ENCODE peak calls at places on chromosomes 5 and 9, in five cellular contexts. One of them, this sample, is unnamed.

GRCh38 chr9:84953797-84954695 is 284.5 kb downstream of the NTRK2 start:
- DNase-seq in stomach: peak
- DNase-seq in ecto neural progenitor cell: peak
- DNase-seq in astrocyte of the spinal cord: peak
- DNase-seq in spleen: peak
- DNase-seq in this sample: peak

GRCh38 chr5:72187388-72188070 is 80.3 kb downstream of the MAP1B start:
- DNase-seq in stomach: no peak
- DNase-seq in ecto neural progenitor cell: no peak
- DNase-seq in spleen: no peak
- DNase-seq in astrocyte of the spinal cord: no peak
- DNase-seq in this sample: no peak

GRCh38 chr9:19938990-19939736 is 150.3 kb upstream of the SLC24A2 start:
- DNase-seq in astrocyte of the spinal cord: no peak
- DNase-seq in spleen: no peak
- DNase-seq in ecto neural progenitor cell: no peak
- DNase-seq in stomach: no peak
- DNase-seq in this sample: no peak

GRCh38 chr5:37916525-37916924 is 76.7 kb upstream of the GDNF start:
- DNase-seq in spleen: no peak
- DNase-seq in astrocyte of the spinal cord: no peak
- DNase-seq in stomach: no peak
- DNase-seq in ecto neural progenitor cell: no peak
- DNase-seq in this sample: no peak

GRCh38 chr9:3863114-3863528 is 337.3 kb upstream of the RFX3 start:
- DNase-seq in stomach: no peak
- DNase-seq in ecto neural progenitor cell: no peak
- DNase-seq in spleen: no peak
- DNase-seq in astrocyte of the spinal cord: peak
- DNase-seq in this sample: peak

GRCh38 chr9:128105538-128106175 is 21.9 kb downstream of the PTGES2 start:
- DNase-seq in ecto neural progenitor cell: no peak
- DNase-seq in spleen: peak
- DNase-seq in astrocyte of the spinal cord: no peak
- DNase-seq in stomach: no peak
- DNase-seq in this sample: no peak

GRCh38 chr9:37555786-37556185 is 20.4 kb downstream of the FBXO10 start:
- DNase-seq in astrocyte of the spinal cord: peak
- DNase-seq in ecto neural progenitor cell: no peak
- DNase-seq in spleen: no peak
- DNase-seq in stomach: no peak
- DNase-seq in this sample: no peak

GRCh38 chr5:135236187-135236835 is 162.7 kb downstream of the MACROH2A1 start:
- DNase-seq in stomach: peak
- DNase-seq in ecto neural progenitor cell: peak
- DNase-seq in astrocyte of the spinal cord: no peak
- DNase-seq in spleen: peak
- DNase-seq in this sample: no peak

GRCh38 chr5:30498972-30499371 is 694.5 kb upstream of the CDH6 start:
- DNase-seq in spleen: no peak
- DNase-seq in stomach: no peak
- DNase-seq in astrocyte of the spinal cord: no peak
- DNase-seq in ecto neural progenitor cell: no peak
- DNase-seq in this sample: no peak

GRCh38 chr9:81183763-81184162 is 505.6 kb downstream of the TLE1 start:
- DNase-seq in astrocyte of the spinal cord: peak
- DNase-seq in spleen: no peak
- DNase-seq in stomach: no peak
- DNase-seq in ecto neural progenitor cell: no peak
- DNase-seq in this sample: no peak

GRCh38 chr5:68421667-68422220 is 206.2 kb downstream of the PIK3R1 start:
- DNase-seq in ecto neural progenitor cell: no peak
- DNase-seq in spleen: no peak
- DNase-seq in stomach: no peak
- DNase-seq in astrocyte of the spinal cord: no peak
- DNase-seq in this sample: no peak

GRCh38 chr5:58184910-58185309 is 275.0 kb downstream of the PLK2 start:
- DNase-seq in stomach: no peak
- DNase-seq in ecto neural progenitor cell: no peak
- DNase-seq in spleen: no peak
- DNase-seq in astrocyte of the spinal cord: peak
- DNase-seq in this sample: peak

GRCh38 chr5:115842089-115842881 is 550 bp downstream of the AP3S1 start:
- DNase-seq in ecto neural progenitor cell: peak
- DNase-seq in astrocyte of the spinal cord: peak
- DNase-seq in stomach: no peak
- DNase-seq in spleen: no peak
- DNase-seq in this sample: peak

GRCh38 chr9:113519401-113520108 is 56.0 kb downstream of the RGS3 start:
- DNase-seq in ecto neural progenitor cell: no peak
- DNase-seq in stomach: no peak
- DNase-seq in spleen: no peak
- DNase-seq in astrocyte of the spinal cord: peak
- DNase-seq in this sample: peak

GRCh38 chr9:77750284-77750683 is 102.2 kb upstream of the GNA14 start:
- DNase-seq in stomach: no peak
- DNase-seq in ecto neural progenitor cell: no peak
- DNase-seq in spleen: no peak
- DNase-seq in astrocyte of the spinal cord: no peak
- DNase-seq in this sample: peak

GRCh38 chr5:3657364-3658003 is 61.9 kb downstream of the IRX1 start:
- DNase-seq in astrocyte of the spinal cord: no peak
- DNase-seq in stomach: no peak
- DNase-seq in spleen: no peak
- DNase-seq in ecto neural progenitor cell: no peak
- DNase-seq in this sample: no peak

GRCh38 chr9:76082062-76082461 is 191.6 kb downstream of the PCSK5 start:
- DNase-seq in astrocyte of the spinal cord: no peak
- DNase-seq in spleen: no peak
- DNase-seq in ecto neural progenitor cell: no peak
- DNase-seq in stomach: no peak
- DNase-seq in this sample: no peak

GRCh38 chr9:78365979-78366697 is 69.2 kb downstream of the PSAT1 start:
- DNase-seq in ecto neural progenitor cell: no peak
- DNase-seq in spleen: no peak
- DNase-seq in stomach: no peak
- DNase-seq in astrocyte of the spinal cord: peak
- DNase-seq in this sample: peak

GRCh38 chr9:136157477-136158265 is 39.0 kb upstream of the TMEM250 start:
- DNase-seq in stomach: no peak
- DNase-seq in astrocyte of the spinal cord: no peak
- DNase-seq in spleen: no peak
- DNase-seq in ecto neural progenitor cell: no peak
- DNase-seq in this sample: peak

GRCh38 chr5:139294372-139295165 is 1.0 kb downstream of the MATR3 start:
- DNase-seq in ecto neural progenitor cell: peak
- DNase-seq in stomach: peak
- DNase-seq in astrocyte of the spinal cord: peak
- DNase-seq in spleen: peak
- DNase-seq in this sample: peak

GRCh38 chr9:76101472-76101871 is 211.0 kb downstream of the PCSK5 start:
- DNase-seq in astrocyte of the spinal cord: no peak
- DNase-seq in spleen: no peak
- DNase-seq in ecto neural progenitor cell: no peak
- DNase-seq in stomach: no peak
- DNase-seq in this sample: no peak

GRCh38 chr9:98764351-98764750 is 32.0 kb downstream of the ANKS6 start:
- DNase-seq in spleen: no peak
- DNase-seq in ecto neural progenitor cell: no peak
- DNase-seq in stomach: no peak
- DNase-seq in astrocyte of the spinal cord: peak
- DNase-seq in this sample: no peak

GRCh38 chr9:98190757-98191105 is 1.7 kb downstream of the CORO2A start:
- DNase-seq in astrocyte of the spinal cord: no peak
- DNase-seq in ecto neural progenitor cell: no peak
- DNase-seq in stomach: no peak
- DNase-seq in spleen: no peak
- DNase-seq in this sample: no peak

GRCh38 chr9:113669523-113670115 is 206.1 kb downstream of the RGS3 start:
- DNase-seq in astrocyte of the spinal cord: no peak
- DNase-seq in spleen: no peak
- DNase-seq in stomach: no peak
- DNase-seq in ecto neural progenitor cell: no peak
- DNase-seq in this sample: no peak

GRCh38 chr5:141477169-141477568 is 1.4 kb downstream of the PCDHGC3 start:
- DNase-seq in ecto neural progenitor cell: no peak
- DNase-seq in astrocyte of the spinal cord: no peak
- DNase-seq in stomach: no peak
- DNase-seq in spleen: no peak
- DNase-seq in this sample: no peak

GRCh38 chr5:21424907-21425306 is 1428.2 kb downstream of the CDH12 start:
- DNase-seq in ecto neural progenitor cell: no peak
- DNase-seq in stomach: no peak
- DNase-seq in astrocyte of the spinal cord: no peak
- DNase-seq in spleen: no peak
- DNase-seq in this sample: no peak

GRCh38 chr9:76528056-76528455 is 69.1 kb downstream of the GCNT1 start:
- DNase-seq in astrocyte of the spinal cord: no peak
- DNase-seq in ecto neural progenitor cell: no peak
- DNase-seq in stomach: no peak
- DNase-seq in spleen: no peak
- DNase-seq in this sample: no peak

GRCh38 chr5:138470322-138471285 is 5.3 kb downstream of the EGR1 start:
- DNase-seq in stomach: no peak
- DNase-seq in ecto neural progenitor cell: no peak
- DNase-seq in astrocyte of the spinal cord: peak
- DNase-seq in spleen: no peak
- DNase-seq in this sample: no peak

GRCh38 chr9:70392189-70392588 is 22.3 kb downstream of the KLF9 start:
- DNase-seq in ecto neural progenitor cell: no peak
- DNase-seq in stomach: no peak
- DNase-seq in spleen: no peak
- DNase-seq in astrocyte of the spinal cord: no peak
- DNase-seq in this sample: peak

GRCh38 chr9:138053321-138053868 is 175.8 kb downstream of the CACNA1B start:
- DNase-seq in spleen: peak
- DNase-seq in ecto neural progenitor cell: peak
- DNase-seq in astrocyte of the spinal cord: no peak
- DNase-seq in stomach: peak
- DNase-seq in this sample: no peak

GRCh38 chr9:15377625-15378252 is 44.9 kb upstream of the SNAPC3 start:
- DNase-seq in astrocyte of the spinal cord: no peak
- DNase-seq in stomach: no peak
- DNase-seq in spleen: no peak
- DNase-seq in ecto neural progenitor cell: no peak
- DNase-seq in this sample: no peak

GRCh38 chr9:114860187-114860586 is 54.3 kb upstream of the TNFSF15 start:
- DNase-seq in spleen: no peak
- DNase-seq in stomach: no peak
- DNase-seq in ecto neural progenitor cell: no peak
- DNase-seq in astrocyte of the spinal cord: no peak
- DNase-seq in this sample: no peak

GRCh38 chr5:63743096-63743798 is 219.0 kb downstream of the HTR1A start:
- DNase-seq in stomach: no peak
- DNase-seq in ecto neural progenitor cell: no peak
- DNase-seq in astrocyte of the spinal cord: no peak
- DNase-seq in spleen: no peak
- DNase-seq in this sample: no peak

GRCh38 chr9:137205126-137206069 is at the start of the genes NDOR1 and TMEM203:
- DNase-seq in astrocyte of the spinal cord: peak
- DNase-seq in spleen: peak
- DNase-seq in stomach: peak
- DNase-seq in ecto neural progenitor cell: peak
- DNase-seq in this sample: peak

GRCh38 chr5:160326981-160327380 is 14.6 kb upstream of the CCNJL start:
- DNase-seq in ecto neural progenitor cell: no peak
- DNase-seq in astrocyte of the spinal cord: no peak
- DNase-seq in spleen: no peak
- DNase-seq in stomach: no peak
- DNase-seq in this sample: no peak